ENCODE peak calls at places on chromosome 16, in ten cellular contexts. C is brain microvascular endothelial cell; X is tibial nerve; N is MM.1S; Q is CD8-positive, alpha-beta T cell; T is PC-3; I is left lung; G is heart left ventricle; M is pancreas; E is fibroblast of lung. R is an unnamed sample. For H3K27me3, the result is how much of the 10 kb centered on the place peaks cover.

GRCh38 chr16:54102888-54103866 is 183.4 kb downstream of the IRX3 start:
- DNase-seq in Q (no peak), C (no peak), T (no peak), G (no peak), I (no peak), N (no peak), X (no peak), M (no peak), E (no peak), R (no peak)

GRCh38 chr16:3937066-3937875 is 56.8 kb upstream of the CREBBP start:
- DNase-seq in I (no peak), E (no peak), X (no peak), G (no peak), N (no peak), Q (no peak), T (no peak), C (no peak), M (no peak), R (no peak)

GRCh38 chr16:11423315-11424117 is 78.3 kb downstream of the RMI2 start:
- DNase-seq in M (no peak), Q (no peak), X (no peak), C (no peak), I (no peak), E (no peak), T (no peak), G (no peak), N (no peak), R (no peak)

GRCh38 chr16:57882797-57883196 is 80.5 kb upstream of the KIFC3 start:
- DNase-seq in X (no peak), N (no peak), I (no peak), T (no peak), E (no peak), M (no peak), G (no peak), C (peak), Q (no peak), R (no peak)

GRCh38 chr16:17063156-17063555 is 407.6 kb downstream of the XYLT1 start:
- DNase-seq in M (no peak), G (no peak), N (no peak), T (no peak), E (no peak), C (no peak), X (no peak), Q (no peak), I (no peak), R (peak)

GRCh38 chr16:77195411-77195810 is 3.8 kb upstream of the SYCE1L start:
- DNase-seq in M (no peak), E (no peak), C (no peak), Q (no peak), I (no peak), X (no peak), N (no peak), T (no peak), G (no peak), R (no peak)

GRCh38 chr16:57958544-57958943 is 12.4 kb downstream of the CNGB1 start:
- DNase-seq in Q (no peak), N (no peak), M (no peak), X (no peak), G (no peak), T (no peak), E (no peak), C (no peak), I (no peak), R (no peak)

GRCh38 chr16:1775006-1775845 is 2.3 kb upstream of the MRPS34 start:
- DNase-seq in G (peak), C (no peak), M (no peak), I (no peak), N (no peak), E (no peak), Q (no peak), X (no peak), T (no peak), R (no peak)

GRCh38 chr16:74320707-74321106 is 24.1 kb downstream of the PSMD7 start:
- DNase-seq in Q (no peak), I (no peak), X (no peak), T (no peak), C (no peak), G (no peak), N (no peak), E (no peak), M (peak), R (no peak)

GRCh38 chr16:29107299-29107698 is 122.4 kb downstream of the LAT start:
- DNase-seq in X (no peak), I (no peak), E (no peak), M (no peak), N (no peak), T (peak), G (no peak), C (no peak), Q (no peak), R (no peak)

GRCh38 chr16:75257886-75258806 is 6.7 kb upstream of the BCAR1 start:
- DNase-seq in Q (no peak), X (no peak), T (no peak), I (no peak), M (no peak), C (no peak), E (no peak), G (no peak), N (no peak), R (no peak)

GRCh38 chr16:11253995-11254912 is 1.8 kb downstream of the SOCS1 start:
- DNase-seq in T (no peak), N (no peak), C (no peak), E (peak), Q (no peak), X (no peak), I (peak), M (no peak), G (peak), R (no peak)

GRCh38 chr16:2205104-2205966 is at the start of gene MLST8:
- DNase-seq in C (peak), Q (peak), M (peak), N (peak), E (peak), T (peak), G (peak), X (peak), I (peak), R (peak)

GRCh38 chr16:24645739-24646645 is 83.5 kb upstream of the TNRC6A start:
- DNase-seq in T (peak), I (no peak), G (no peak), C (peak), N (no peak), X (no peak), M (no peak), E (peak), Q (no peak), R (no peak)

GRCh38 chr16:46882304-46882939 is 1.7 kb upstream of the GPT2 start:
- DNase-seq in Q (no peak), G (no peak), E (no peak), M (no peak), X (no peak), I (no peak), T (no peak), N (no peak), C (no peak), R (no peak)

GRCh38 chr16:5018791-5019190 is 14.9 kb downstream of the NAGPA start:
- DNase-seq in I (no peak), N (no peak), M (no peak), C (no peak), G (no peak), E (peak), T (no peak), Q (no peak), X (peak), R (no peak)

GRCh38 chr16:31362476-31363405 is 7.8 kb downstream of the ITGAX start:
- DNase-seq in E (no peak), C (no peak), X (no peak), I (no peak), N (no peak), Q (no peak), G (no peak), T (no peak), M (no peak), R (no peak)

GRCh38 chr16:30142672-30143346 is 19.8 kb upstream of the MAPK3 start:
- DNase-seq in T (peak), E (no peak), X (no peak), Q (no peak), I (no peak), C (no peak), M (no peak), N (peak), G (no peak), R (no peak)

GRCh38 chr16:77590707-77591106 is 131.6 kb upstream of the NUDT7 start:
- DNase-seq in M (no peak), E (no peak), C (no peak), G (no peak), T (no peak), X (no peak), Q (no peak), I (no peak), N (no peak), R (no peak)

GRCh38 chr16:65808735-65809134 is 557.8 kb upstream of the CDH5 start:
- DNase-seq in N (no peak), Q (no peak), M (no peak), G (no peak), X (no peak), T (no peak), I (no peak), C (no peak), E (no peak), R (no peak)

GRCh38 chr16:19393226-19394074 is 24.2 kb upstream of the TMC5 start:
- DNase-seq in E (peak), T (peak), M (no peak), Q (no peak), C (peak), I (peak), X (no peak), G (no peak), N (no peak), R (no peak)

GRCh38 chr16:1691956-1692355 is 13.9 kb downstream of the JPT2 start:
- DNase-seq in N (no peak), G (no peak), I (no peak), C (peak), Q (no peak), M (no peak), E (peak), T (peak), X (no peak), R (peak)

GRCh38 chr16:83925957-83926725 is 26.9 kb upstream of the OSGIN1 start:
- DNase-seq in G (peak), X (no peak), C (no peak), E (no peak), M (no peak), Q (no peak), T (no peak), I (no peak), N (no peak), R (no peak)

GRCh38 chr16:53704445-53704813 is 473 bp downstream of the FTO start:
- DNase-seq in E (no peak), C (no peak), T (no peak), Q (no peak), I (no peak), G (no peak), X (no peak), M (no peak), N (no peak), R (no peak)

GRCh38 chr16:9859706-9860105 is 322.5 kb downstream of the GRIN2A start:
- DNase-seq in X (no peak), T (no peak), G (no peak), C (no peak), I (no peak), N (no peak), Q (no peak), E (no peak), M (no peak), R (no peak)

GRCh38 chr16:9049241-9049640 is 42.2 kb upstream of the HAPSTR1 start:
- DNase-seq in Q (no peak), N (no peak), I (no peak), M (no peak), C (peak), X (no peak), G (no peak), E (peak), T (peak), R (no peak)

GRCh38 chr16:491225-491919 is 36.1 kb upstream of the CAPN15 start:
- DNase-seq in G (no peak), X (no peak), T (no peak), E (no peak), C (peak), M (no peak), Q (no peak), I (no peak), N (no peak), R (no peak)

GRCh38 chr16:24273511-24273910 is 17.4 kb downstream of the CACNG3 start:
- DNase-seq in N (no peak), E (peak), X (no peak), G (no peak), I (no peak), T (peak), C (no peak), Q (no peak), M (no peak), R (no peak)

GRCh38 chr16:56708418-56708817 is 21.5 kb upstream of the NUP93 start:
- DNase-seq in E (no peak), T (no peak), G (no peak), I (no peak), X (no peak), Q (peak), C (no peak), N (no peak), M (no peak), R (no peak)

GRCh38 chr16:56576585-56577299 is 11.9 kb downstream of the MT4 start:
- DNase-seq in E (peak), X (no peak), N (peak), T (peak), I (peak), M (peak), C (peak), Q (peak), G (peak), R (no peak)

GRCh38 chr16:761580-761979 is 1.0 kb downstream of the MSLN start:
- DNase-seq in N (no peak), X (no peak), G (no peak), Q (no peak), E (no peak), M (no peak), I (no peak), C (no peak), T (no peak), R (no peak)

GRCh38 chr16:88938119-88938932 is 38.7 kb downstream of the CBFA2T3 start:
- DNase-seq in C (no peak), E (no peak), X (no peak), I (no peak), T (no peak), M (no peak), N (no peak), Q (no peak), G (peak), R (no peak)
- H3K27me3 ChIP-seq in C (half or more), E (half or more), X (half or more), I (under half), T (under half), M (under half), N (under half), Q (under half), G (under half), R (under half)

GRCh38 chr16:48813485-48813884 is 203.5 kb upstream of the N4BP1 start:
- DNase-seq in M (no peak), T (no peak), N (no peak), Q (no peak), E (no peak), X (no peak), I (no peak), G (no peak), C (no peak), R (no peak)

GRCh38 chr16:48810436-48810802 is 200.4 kb upstream of the N4BP1 start:
- DNase-seq in T (no peak), Q (no peak), G (no peak), X (no peak), I (no peak), E (no peak), C (no peak), M (no peak), N (no peak), R (no peak)

GRCh38 chr16:48811478-48811877 is 201.5 kb upstream of the N4BP1 start:
- DNase-seq in M (no peak), X (no peak), N (no peak), Q (no peak), T (no peak), C (no peak), I (no peak), E (no peak), G (no peak), R (no peak)

GRCh38 chr16:48812856-48813255 is 202.9 kb upstream of the N4BP1 start:
- DNase-seq in Q (no peak), X (no peak), E (no peak), C (no peak), M (no peak), G (no peak), N (no peak), I (no peak), T (no peak), R (no peak)

GRCh38 chr16:48810803-48811453 is 200.9 kb upstream of the N4BP1 start:
- DNase-seq in N (no peak), Q (no peak), T (no peak), E (no peak), M (no peak), G (no peak), C (no peak), I (no peak), X (no peak), R (no peak)
- H3K4me3 ChIP-seq in N (no peak), Q (no peak), T (no peak), E (no peak), M (no peak), G (no peak), C (no peak), I (no peak), X (no peak), R (peak)

GRCh38 chr16:85151603-85152413 is 39.5 kb upstream of the CIBAR2 start:
- DNase-seq in T (peak), I (no peak), C (peak), Q (no peak), N (no peak), M (no peak), E (peak), X (peak), G (peak), R (no peak)

GRCh38 chr16:85153656-85154091 is 41.4 kb upstream of the CIBAR2 start:
- DNase-seq in G (no peak), N (no peak), I (no peak), E (no peak), X (no peak), T (no peak), Q (no peak), M (no peak), C (no peak), R (no peak)

GRCh38 chr16:85151079-85151602 is 38.9 kb upstream of the CIBAR2 start:
- DNase-seq in C (no peak), T (no peak), Q (no peak), G (no peak), E (no peak), N (no peak), M (no peak), I (no peak), X (no peak), R (no peak)

GRCh38 chr16:85153046-85153445 is 40.8 kb upstream of the CIBAR2 start:
- DNase-seq in C (no peak), M (no peak), E (no peak), I (no peak), T (no peak), Q (no peak), X (no peak), N (no peak), G (no peak), R (no peak)

GRCh38 chr16:85152414-85153030 is 40.2 kb upstream of the CIBAR2 start:
- DNase-seq in C (no peak), N (no peak), T (no peak), X (no peak), G (no peak), E (no peak), I (no peak), M (no peak), Q (no peak), R (no peak)
- TF ChIP-seq CTCF in C (no peak), N (no peak), T (no peak), X (no peak), G (no peak), E (no peak), I (no peak), M (no peak), Q (no peak), R (no peak)

GRCh38 chr16:85094812-85095211 is 17.5 kb downstream of the CIBAR2 start:
- DNase-seq in N (no peak), G (no peak), T (no peak), Q (no peak), C (no peak), M (no peak), I (no peak), E (no peak), X (no peak), R (no peak)
- H3K27me3 ChIP-seq in N (under half), G (under half), T (under half), Q (under half), C (under half), M (under half), I (under half), E (under half), X (under half), R (under half)

GRCh38 chr16:34054969-34055368 is 595.6 kb downstream of the TP53TG3F start:
- DNase-seq in C (no peak), Q (no peak), T (no peak), I (no peak), E (no peak), X (no peak), N (no peak), G (no peak), M (no peak), R (no peak)

GRCh38 chr16:34054137-34054536 is 594.7 kb downstream of the TP53TG3F start:
- DNase-seq in E (no peak), C (no peak), N (no peak), T (no peak), M (no peak), X (no peak), I (no peak), G (no peak), Q (no peak), R (no peak)

GRCh38 chr16:34050787-34051320 is 591.4 kb downstream of the TP53TG3F start:
- DNase-seq in M (no peak), E (no peak), N (no peak), X (no peak), Q (no peak), T (no peak), C (no peak), I (no peak), G (no peak), R (no peak)
- H3K4me3 ChIP-seq in M (no peak), E (no peak), N (no peak), X (no peak), Q (no peak), T (no peak), C (no peak), I (no peak), G (no peak), R (no peak)

DNA sequence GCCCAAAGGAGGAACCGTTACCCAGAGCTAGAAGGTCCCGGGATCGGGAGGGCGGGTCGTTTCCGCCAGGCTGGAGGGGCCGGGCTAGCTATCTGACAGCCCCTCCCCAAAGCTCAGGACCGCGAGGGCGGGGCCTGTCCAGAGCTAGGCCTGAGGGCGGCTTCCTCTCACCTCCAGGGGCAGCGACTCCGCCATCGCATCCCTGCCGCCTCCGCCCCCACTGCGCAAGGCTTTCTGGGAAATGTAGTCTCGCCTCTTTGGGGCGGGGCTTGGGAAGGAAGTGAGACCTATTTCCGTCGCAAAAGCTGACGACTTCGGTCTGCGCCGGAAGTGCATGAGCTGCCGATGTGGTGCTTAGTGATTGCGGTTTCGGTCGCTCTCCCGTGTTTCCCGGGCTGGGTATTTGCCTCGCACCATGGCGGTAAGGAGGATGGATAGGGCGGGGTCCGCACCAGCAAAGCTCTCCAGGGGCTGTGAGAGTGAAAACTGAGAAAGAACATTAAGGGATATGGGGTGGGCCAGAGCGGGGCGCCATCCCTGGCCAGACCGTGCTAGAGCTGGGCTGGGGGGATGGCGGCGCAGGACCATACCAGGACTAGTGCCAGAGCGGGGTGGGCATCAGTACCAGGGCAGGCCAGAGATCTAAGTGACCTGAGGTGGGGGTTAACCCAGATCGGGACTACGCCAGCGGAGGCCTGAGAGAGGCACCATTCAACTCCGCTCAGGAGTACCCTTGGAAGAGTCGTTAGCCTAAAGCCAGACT is at the start of gene TMEM208:
- DNase-seq in T (peak), I (peak), N (peak), C (peak), X (peak), G (peak), Q (peak), E (peak), M (peak), R (peak)
- TF ChIP-seq CTCF in T (peak), I (no peak), N (peak), C (peak), X (no peak), G (no peak), Q (no peak), E (no peak), M (no peak), R (peak)

GRCh38 chr16:86879268-86879667 is 300.9 kb downstream of the FOXL1 start:
- DNase-seq in X (no peak), E (no peak), T (no peak), N (no peak), I (no peak), C (no peak), Q (no peak), M (no peak), G (no peak), R (no peak)
- H3K27me3 ChIP-seq in X (under half), E (under half), T (under half), N (under half), I (under half), C (under half), Q (under half), M (under half), G (under half), R (under half)

DNA sequence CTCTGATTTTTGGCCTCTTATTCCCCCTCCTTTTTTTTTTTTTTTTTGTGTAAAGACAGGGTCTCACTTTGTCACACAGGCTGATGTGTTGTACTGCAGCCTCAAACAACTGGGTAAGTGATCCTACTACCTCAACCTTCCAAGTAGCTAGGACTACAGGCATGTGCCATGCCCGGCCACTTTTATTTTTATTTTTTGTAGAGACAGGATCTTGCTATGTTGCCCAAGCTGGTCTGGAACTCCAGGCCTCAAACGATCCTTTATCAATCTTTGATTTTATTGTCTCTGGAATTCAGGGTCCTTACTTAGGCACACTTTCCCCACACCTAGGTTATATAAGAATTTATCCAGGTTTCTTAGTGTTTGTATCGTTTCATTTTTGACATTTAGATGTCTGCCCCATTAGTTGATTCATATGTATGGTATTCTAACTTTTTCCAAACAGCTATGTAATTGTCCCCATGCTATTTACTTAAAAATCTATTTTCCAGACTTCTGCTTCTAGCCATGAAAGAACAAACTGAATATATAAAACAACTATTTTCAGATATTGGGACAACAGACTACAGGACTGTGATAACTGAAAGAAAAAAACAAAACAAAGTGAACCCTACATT is 13.9 kb downstream of the CMC2 start:
- DNase-seq in T (no peak), C (no peak), M (no peak), E (no peak), N (no peak), G (no peak), Q (no peak), I (no peak), X (no peak), R (no peak)
- H3K4me3 ChIP-seq in T (no peak), C (peak), M (no peak), E (peak), N (no peak), G (no peak), Q (no peak), I (no peak), X (no peak), R (peak)